ENCODE peak calls at places on chromosome 10, in ten cellular contexts. B is sigmoid colon, S is right lobe of liver, A is IMR-90, P is uterus, Q is transverse colon, H is heart left ventricle, G is Peyer's patch, Z is stomach, I is esophagus squamous epithelium. D is an unnamed sample. For H3K4me1 and H3K27me3, the result is how much of the 10 kb centered on the place peaks cover.

GRCh38 chr10:31431021-31431420 is 112.0 kb downstream of the ZEB1 start:
- DNase-seq in B (no peak), S (no peak), A (no peak), P (no peak), Q (no peak), H (no peak), G (no peak), Z (no peak), I (no peak), D (no peak)

GRCh38 chr10:43843331-43844101 is 194.8 kb upstream of the ZNF32 start:
- DNase-seq in B (peak), S (no peak), A (peak), P (peak), Q (no peak), H (no peak), G (no peak), Z (no peak), I (no peak), D (no peak)

GRCh38 chr10:70785190-70785589 is at the start of gene TBATA:
- DNase-seq in B (no peak), S (no peak), A (no peak), P (no peak), Q (no peak), H (no peak), G (no peak), Z (no peak), I (no peak), D (peak)

GRCh38 chr10:122301811-122302115 is 30.7 kb downstream of the BTBD16 start:
- DNase-seq in B (no peak), S (no peak), A (no peak), P (no peak), Q (no peak), H (no peak), G (no peak), Z (no peak), I (no peak), D (no peak)

GRCh38 chr10:13721486-13721885 is 134.7 kb downstream of the PRPF18 start:
- DNase-seq in B (no peak), S (no peak), A (no peak), P (no peak), Q (no peak), H (no peak), G (no peak), Z (no peak), I (no peak), D (peak)

GRCh38 chr10:22854935-22855421 is 72.9 kb upstream of the ARMC3 start:
- DNase-seq in B (no peak), S (no peak), A (peak), P (no peak), Q (no peak), H (no peak), G (no peak), Z (no peak), I (no peak), D (no peak)

GRCh38 chr10:3805227-3805790 is 20.3 kb upstream of the KLF6 start:
- DNase-seq in B (no peak), S (no peak), A (peak), P (no peak), Q (no peak), H (no peak), G (no peak), Z (no peak), I (no peak), D (no peak)

GRCh38 chr10:101760510-101760909 is 15.4 kb downstream of the FGF8 start:
- DNase-seq in B (peak), S (no peak), A (no peak), P (no peak), Q (no peak), H (no peak), G (no peak), Z (no peak), I (no peak), D (no peak)

GRCh38 chr10:6068006-6068405 is 5.8 kb upstream of the IL2RA start:
- DNase-seq in B (peak), S (no peak), A (no peak), P (no peak), Q (no peak), H (no peak), G (no peak), Z (no peak), I (no peak), D (no peak)
- H3K4me1 ChIP-seq in B (under half), S (under half), A (under half), P (under half), Q (under half), H (under half), G (under half), Z (under half), I (under half), D (under half)

GRCh38 chr10:133373104-133373624 is at the start of gene ECHS1:
- DNase-seq in B (peak), S (peak), A (peak), P (peak), Q (peak), H (peak), G (peak), Z (peak), I (peak), D (peak)
- TF ChIP-seq POLR2A in B (no peak), S (peak), A (peak), P (no peak), Q (peak), H (no peak), G (peak), Z (no peak), I (no peak), D (peak)

GRCh38 chr10:59331661-59332060 is 30.7 kb downstream of the FAM13C start:
- DNase-seq in B (no peak), S (no peak), A (no peak), P (no peak), Q (no peak), H (no peak), G (no peak), Z (no peak), I (no peak), D (no peak)

GRCh38 chr10:59335497-59335896 is 26.9 kb downstream of the FAM13C start:
- DNase-seq in B (no peak), S (no peak), A (no peak), P (no peak), Q (no peak), H (no peak), G (no peak), Z (no peak), I (no peak), D (no peak)

GRCh38 chr10:59336632-59337031 is 25.7 kb downstream of the FAM13C start:
- DNase-seq in B (no peak), S (no peak), A (peak), P (no peak), Q (no peak), H (no peak), G (no peak), Z (no peak), I (no peak), D (no peak)

GRCh38 chr10:59332581-59332980 is 29.8 kb downstream of the FAM13C start:
- DNase-seq in B (no peak), S (no peak), A (peak), P (no peak), Q (no peak), H (no peak), G (no peak), Z (no peak), I (no peak), D (no peak)

DNA sequence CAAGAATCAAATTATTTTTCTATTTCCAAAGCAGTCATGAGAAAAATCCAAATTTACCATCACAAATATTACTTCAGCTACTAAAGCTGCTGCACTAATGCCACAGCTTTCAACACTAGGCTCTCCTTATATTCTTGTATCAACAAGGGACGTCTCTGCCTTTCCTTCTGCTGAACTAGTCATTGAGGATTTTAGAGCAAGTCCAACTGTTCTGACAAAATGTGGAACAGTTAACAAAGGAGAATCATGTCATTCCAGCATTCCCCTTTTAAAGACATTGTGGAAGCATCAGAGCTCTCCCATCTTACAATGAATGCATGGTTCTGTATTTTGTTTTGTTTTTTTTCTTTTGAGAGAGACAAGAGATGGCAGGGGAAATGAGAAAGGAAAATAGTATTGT is 28.6 kb downstream of the FAM13C start:
- DNase-seq in B (no peak), S (no peak), A (peak), P (no peak), Q (no peak), H (no peak), G (no peak), Z (no peak), I (no peak), D (no peak)
- H3K27me3 ChIP-seq in B (under half), S (under half), A (under half), P (under half), Q (under half), H (under half), G (under half), Z (under half), I (under half), D (under half)

DNA sequence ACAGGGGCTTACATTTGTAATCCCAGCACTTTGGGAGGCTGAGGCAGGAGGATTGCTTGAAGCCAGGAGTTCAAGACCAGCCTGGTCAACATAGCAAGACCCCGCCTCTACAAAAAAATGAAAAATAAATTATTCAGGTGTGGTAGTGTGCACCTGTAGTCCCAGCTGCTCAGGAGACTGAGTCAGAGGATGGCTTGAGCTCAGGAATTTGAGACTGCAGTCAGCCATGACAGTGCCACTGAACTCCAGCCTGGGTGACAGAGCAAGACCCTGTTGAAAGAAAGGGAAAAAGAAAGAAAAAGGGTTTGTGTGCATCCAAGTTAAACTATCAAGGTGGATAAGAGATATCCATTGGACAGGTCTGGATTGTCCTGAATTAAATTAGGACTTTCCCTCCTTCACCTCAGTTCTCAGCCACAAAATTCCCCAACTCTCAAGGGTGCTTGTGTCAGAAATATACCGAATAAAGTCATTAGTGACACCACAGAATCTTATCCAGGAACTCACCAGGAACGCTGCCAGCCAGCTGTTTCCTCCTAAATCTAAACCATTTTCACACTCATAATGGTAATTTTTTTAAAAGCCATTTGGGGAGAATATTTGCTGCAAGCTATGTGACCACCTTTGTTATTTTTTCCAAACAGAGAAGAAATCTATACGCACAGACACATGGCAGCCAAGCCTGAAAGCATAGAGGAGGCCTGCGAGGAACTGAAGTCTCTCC is 12.0 kb downstream of the AFAP1L2 start:
- DNase-seq in B (peak), S (no peak), A (no peak), P (no peak), Q (no peak), H (no peak), G (no peak), Z (no peak), I (no peak), D (no peak)
- H3K4me1 ChIP-seq in B (under half), S (under half), A (under half), P (under half), Q (under half), H (under half), G (under half), Z (under half), I (under half), D (under half)

DNA sequence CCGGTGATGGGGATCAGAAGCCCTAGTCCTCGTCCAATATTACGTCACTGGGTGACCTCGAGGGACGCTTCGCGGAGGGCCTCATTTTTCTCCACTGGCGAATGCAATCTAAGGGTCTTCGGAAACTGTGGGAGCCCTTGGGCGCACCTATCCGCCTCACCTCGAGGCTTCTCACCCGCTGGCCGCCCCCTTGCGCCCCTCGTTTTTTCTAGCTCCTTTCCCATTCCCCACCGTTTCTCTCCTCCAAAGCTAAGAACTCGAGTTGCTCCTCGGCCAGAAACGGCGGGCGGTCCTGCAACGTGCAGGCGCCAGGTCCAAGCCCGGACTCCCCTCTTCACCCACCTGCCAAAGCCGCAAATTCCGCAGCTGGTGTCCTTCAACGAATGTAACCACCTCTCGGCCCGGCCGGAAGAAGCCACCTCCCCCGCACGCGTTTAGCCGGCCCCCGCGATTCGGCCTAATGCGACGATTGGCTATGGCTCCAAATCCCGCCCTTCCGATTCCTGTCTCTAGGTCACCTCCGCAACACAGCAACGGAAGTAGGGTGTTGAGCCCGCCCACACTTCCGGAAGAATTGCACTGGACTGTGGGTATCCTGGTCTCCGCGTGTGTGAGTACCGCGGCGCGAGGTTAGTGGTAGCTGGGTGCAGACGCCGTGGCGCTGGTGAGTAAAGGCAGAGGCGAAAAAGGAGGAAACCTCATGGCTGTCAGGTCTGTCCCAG is at the start of the genes ATP5MK and PDCD11:
- DNase-seq in B (peak), S (peak), A (peak), P (peak), Q (peak), H (peak), G (peak), Z (peak), I (peak), D (peak)
- TF ChIP-seq POLR2A in B (peak), S (peak), A (peak), P (no peak), Q (peak), H (peak), G (peak), Z (no peak), I (no peak), D (peak)

DNA sequence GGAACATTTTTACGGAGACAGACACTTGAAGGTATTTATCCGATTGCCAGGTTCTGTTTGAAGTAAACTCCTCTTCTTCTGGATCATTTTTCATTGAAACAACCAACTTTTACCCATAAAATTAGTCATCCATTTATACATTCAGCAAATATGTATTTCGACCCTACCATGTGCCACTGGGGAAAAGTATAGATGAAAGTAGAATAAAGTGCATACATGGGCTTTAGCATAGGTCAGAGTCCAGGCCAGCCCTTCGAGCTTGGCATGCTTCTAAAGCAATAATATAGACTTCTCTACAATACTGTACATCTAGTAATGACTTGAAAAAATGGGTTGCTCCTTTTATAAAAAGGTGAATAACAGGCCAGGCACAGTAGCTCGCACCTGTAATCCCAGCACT is 10.1 kb downstream of the SLC25A16 start:
- DNase-seq in B (no peak), S (no peak), A (peak), P (no peak), Q (no peak), H (no peak), G (no peak), Z (no peak), I (no peak), D (no peak)
- H3K27me3 ChIP-seq in B (under half), S (under half), A (under half), P (under half), Q (under half), H (under half), G (under half), Z (under half), I (under half), D (under half)

DNA sequence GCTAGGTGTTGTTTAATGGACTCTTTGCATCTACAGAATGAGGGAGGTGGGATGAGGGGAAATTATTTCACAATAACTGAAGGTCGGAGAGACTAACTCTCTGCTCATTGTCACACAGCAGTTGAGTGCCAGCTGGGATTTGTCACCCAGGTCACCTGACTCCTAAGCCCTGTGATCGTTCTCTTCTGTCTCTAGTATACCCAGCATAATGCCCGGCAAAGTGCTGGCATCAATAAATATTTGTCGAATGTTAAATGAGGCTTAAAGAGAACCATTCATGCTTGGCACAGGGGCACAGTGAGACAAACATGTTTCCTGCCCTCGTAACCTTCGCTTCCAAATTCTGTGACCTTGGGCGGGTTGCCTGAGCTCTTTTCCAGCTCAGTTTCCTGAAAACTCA is 70.8 kb downstream of the TCF7L2 start:
- DNase-seq in B (peak), S (peak), A (no peak), P (no peak), Q (no peak), H (no peak), G (no peak), Z (no peak), I (no peak), D (peak)
- H3K4me1 ChIP-seq in B (half or more), S (under half), A (under half), P (under half), Q (half or more), H (under half), G (under half), Z (half or more), I (under half), D (under half)

GRCh38 chr10:127759276-127759675 is 22.3 kb downstream of the FOXI2 start:
- DNase-seq in B (no peak), S (no peak), A (no peak), P (no peak), Q (no peak), H (no peak), G (no peak), Z (no peak), I (no peak), D (no peak)
- TF ChIP-seq POLR2A in B (no peak), S (no peak), A (no peak), P (no peak), Q (no peak), H (no peak), G (no peak), Z (no peak), I (no peak), D (no peak)

GRCh38 chr10:100642295-100642994 is 102.9 kb upstream of the PAX2 start:
- DNase-seq in B (no peak), S (no peak), A (no peak), P (no peak), Q (no peak), H (no peak), G (no peak), Z (no peak), I (no peak), D (no peak)

GRCh38 chr10:100645111-100645510 is 100.3 kb upstream of the PAX2 start:
- DNase-seq in B (no peak), S (no peak), A (no peak), P (no peak), Q (no peak), H (no peak), G (no peak), Z (no peak), I (no peak), D (no peak)

GRCh38 chr10:100647928-100648327 is 97.5 kb upstream of the PAX2 start:
- DNase-seq in B (no peak), S (no peak), A (no peak), P (no peak), Q (no peak), H (no peak), G (no peak), Z (no peak), I (no peak), D (no peak)

GRCh38 chr10:100646033-100646432 is 99.3 kb upstream of the PAX2 start:
- DNase-seq in B (no peak), S (no peak), A (no peak), P (no peak), Q (no peak), H (no peak), G (no peak), Z (no peak), I (no peak), D (no peak)

DNA sequence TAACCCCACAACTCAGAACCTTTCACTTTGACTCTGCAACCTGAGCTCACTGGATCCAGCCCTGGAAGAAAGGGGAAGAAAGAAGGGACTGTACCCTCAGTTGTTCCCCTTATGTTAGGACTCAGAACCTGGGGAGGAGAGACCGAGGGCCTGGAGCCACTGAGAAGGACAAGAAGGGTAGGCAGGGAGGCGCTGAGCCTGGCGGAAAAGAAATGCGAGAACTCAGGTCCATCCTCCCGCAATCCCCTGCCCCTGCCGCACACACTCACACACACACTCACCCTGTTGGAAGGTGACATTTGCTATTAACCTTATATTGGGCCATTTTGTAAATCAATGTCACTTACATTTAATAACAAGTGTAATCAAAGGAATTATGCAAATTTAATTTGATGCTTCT is 99.8 kb upstream of the PAX2 start:
- DNase-seq in B (no peak), S (no peak), A (no peak), P (no peak), Q (no peak), H (no peak), G (no peak), Z (no peak), I (no peak), D (no peak)
- H3K27me3 ChIP-seq in B (under half), S (under half), A (under half), P (under half), Q (half or more), H (half or more), G (under half), Z (under half), I (under half), D (under half)

DNA sequence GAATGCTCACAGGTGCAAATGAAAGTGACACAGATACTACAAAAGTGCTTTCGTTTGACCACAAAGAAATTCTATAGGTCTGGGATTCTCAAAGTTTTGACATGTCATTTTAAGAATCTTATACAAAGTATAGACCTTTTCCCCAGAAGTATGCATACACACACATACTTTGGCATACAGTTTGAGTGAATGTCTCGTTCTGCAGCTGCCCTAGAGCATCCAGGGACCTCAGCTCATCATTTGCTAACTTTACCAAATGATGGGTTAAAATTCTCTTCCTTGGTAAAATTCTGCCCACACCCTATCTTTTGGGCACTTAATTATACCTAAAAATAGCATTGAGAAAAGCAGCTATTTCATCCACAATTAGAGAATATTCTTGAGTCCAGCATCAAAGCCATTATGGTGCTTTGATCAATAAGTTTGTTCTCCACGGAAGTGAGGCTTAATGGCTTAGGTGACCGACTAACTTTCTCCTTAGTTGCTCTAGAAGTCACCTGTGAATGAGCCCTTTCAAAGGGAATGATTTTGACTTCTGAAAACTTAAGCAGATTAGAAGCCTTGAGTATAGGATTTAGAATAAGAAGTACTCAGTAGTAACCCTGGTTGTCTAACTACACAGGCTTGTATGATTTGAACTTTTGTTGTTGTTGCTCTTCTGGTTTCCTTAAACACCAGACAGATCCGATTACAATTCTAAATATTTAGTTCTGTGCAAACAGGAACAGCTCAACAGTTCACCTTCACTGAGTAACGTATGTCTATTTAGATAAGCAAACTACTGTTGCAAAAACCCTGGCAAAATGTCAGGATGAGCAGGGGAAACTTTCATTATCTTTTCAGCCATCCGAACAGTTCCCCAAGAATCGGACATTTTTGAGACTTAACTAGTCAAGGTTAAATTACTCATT is 70.6 kb downstream of the CNNM2 start:
- DNase-seq in B (no peak), S (no peak), A (peak), P (no peak), Q (no peak), H (no peak), G (no peak), Z (no peak), I (no peak), D (no peak)
- H3K4me1 ChIP-seq in B (under half), S (under half), A (under half), P (under half), Q (under half), H (under half), G (under half), Z (under half), I (under half), D (under half)

D was measured in upper lobe of left lung.